ENCODE peak calls at places on chromosome 1, in five cellular contexts. One of them, this sample, is unnamed.
A peak's percentile ranks its signal among the peaks of the same experiment; 100 is the strongest.

GRCh38 chr1:190140644-190141043 is 337.0 kb downstream of the BRINP3 start:
- DNase-seq in HT1080: no peak
- DNase-seq in lower leg skin: no peak
- DNase-seq in LHCN-M2: no peak
- DNase-seq in effector CD8-positive, alpha-beta T cell: no peak
- DNase-seq in this sample: no peak

GRCh38 chr1:36203554-36204346 is 20.5 kb upstream of the THRAP3 start:
- DNase-seq in LHCN-M2: peak; percentile 94
- DNase-seq in HT1080: no peak
- DNase-seq in effector CD8-positive, alpha-beta T cell: no peak
- DNase-seq in lower leg skin: peak; percentile 88
- DNase-seq in this sample: no peak

GRCh38 chr1:25568834-25569598 is 25.6 kb downstream of the LDLRAP1 start:
- DNase-seq in HT1080: peak; percentile 80
- DNase-seq in effector CD8-positive, alpha-beta T cell: no peak
- DNase-seq in LHCN-M2: peak; percentile 83
- DNase-seq in lower leg skin: no peak
- DNase-seq in this sample: no peak

GRCh38 chr1:152179566-152179965 is 20.5 kb upstream of the RPTN start:
- DNase-seq in effector CD8-positive, alpha-beta T cell: no peak
- DNase-seq in HT1080: peak; percentile 39
- DNase-seq in lower leg skin: no peak
- DNase-seq in LHCN-M2: no peak
- DNase-seq in this sample: no peak

GRCh38 chr1:46699670-46700069 is 19.2 kb downstream of the EFCAB14 start:
- DNase-seq in effector CD8-positive, alpha-beta T cell: no peak
- DNase-seq in LHCN-M2: no peak
- DNase-seq in lower leg skin: no peak
- DNase-seq in HT1080: no peak
- DNase-seq in this sample: no peak

GRCh38 chr1:159923203-159924024 is 1.9 kb downstream of the TAGLN2 start:
- DNase-seq in LHCN-M2: peak; percentile 80
- DNase-seq in effector CD8-positive, alpha-beta T cell: peak; percentile 85
- DNase-seq in lower leg skin: peak; percentile 97
- DNase-seq in HT1080: peak; percentile 86
- DNase-seq in this sample: peak; percentile 96

GRCh38 chr1:53140451-53140850 is 2.0 kb downstream of the SLC1A7 start:
- DNase-seq in HT1080: no peak
- DNase-seq in effector CD8-positive, alpha-beta T cell: no peak
- DNase-seq in lower leg skin: peak; percentile 40
- DNase-seq in LHCN-M2: no peak
- DNase-seq in this sample: no peak

GRCh38 chr1:170640581-170640980 is 23.4 kb upstream of the PRRX1 start:
- DNase-seq in LHCN-M2: peak; percentile 77
- DNase-seq in lower leg skin: no peak
- DNase-seq in HT1080: no peak
- DNase-seq in effector CD8-positive, alpha-beta T cell: no peak
- DNase-seq in this sample: no peak

This sample was measured in lung microvascular endothelial cell.